ENCODE peak calls at places on chromosomes 12 and 14, in eight cellular contexts. One of them, this sample, is unnamed. For H3K4me1, the result is how much of the 10 kb centered on the place peaks cover.

GRCh38 chr14:95189400-95190162 is 32.3 kb upstream of the DICER1 start:
- DNase-seq in neuronal stem cell: no peak
- DNase-seq in hepatocyte: peak
- DNase-seq in lung: no peak
- DNase-seq in upper lobe of left lung: no peak
- DNase-seq in aorta: no peak
- DNase-seq in CD8-positive, alpha-beta T cell: no peak
- DNase-seq in right lobe of liver: no peak
- DNase-seq in this sample: no peak

GRCh38 chr14:102317564-102318248 is 1.8 kb upstream of the ZNF839 start:
- DNase-seq in upper lobe of left lung: no peak
- DNase-seq in hepatocyte: peak
- DNase-seq in neuronal stem cell: no peak
- DNase-seq in CD8-positive, alpha-beta T cell: no peak
- DNase-seq in right lobe of liver: no peak
- DNase-seq in lung: no peak
- DNase-seq in aorta: peak
- DNase-seq in this sample: no peak

GRCh38 chr12:113231275-113232231 is 10.3 kb downstream of the TPCN1 start:
- DNase-seq in CD8-positive, alpha-beta T cell: no peak
- DNase-seq in hepatocyte: peak
- DNase-seq in neuronal stem cell: no peak
- DNase-seq in lung: no peak
- DNase-seq in upper lobe of left lung: no peak
- DNase-seq in right lobe of liver: no peak
- DNase-seq in aorta: peak
- DNase-seq in this sample: no peak

GRCh38 chr12:55724226-55724939 is 4.2 kb downstream of the RDH5 start:
- DNase-seq in CD8-positive, alpha-beta T cell: peak
- DNase-seq in neuronal stem cell: no peak
- DNase-seq in upper lobe of left lung: no peak
- DNase-seq in hepatocyte: peak
- DNase-seq in aorta: peak
- DNase-seq in lung: peak
- DNase-seq in right lobe of liver: peak
- DNase-seq in this sample: peak

GRCh38 chr12:10497602-10498001 is 8.1 kb upstream of the EIF2S3B start:
- DNase-seq in CD8-positive, alpha-beta T cell: peak
- DNase-seq in right lobe of liver: no peak
- DNase-seq in aorta: no peak
- DNase-seq in upper lobe of left lung: no peak
- DNase-seq in neuronal stem cell: no peak
- DNase-seq in lung: no peak
- DNase-seq in hepatocyte: no peak
- DNase-seq in this sample: peak

GRCh38 chr14:98138666-98139065 is 1133.3 kb downstream of the BCL11B start:
- DNase-seq in hepatocyte: peak
- DNase-seq in CD8-positive, alpha-beta T cell: peak
- DNase-seq in neuronal stem cell: peak
- DNase-seq in upper lobe of left lung: no peak
- DNase-seq in lung: peak
- DNase-seq in right lobe of liver: no peak
- DNase-seq in aorta: no peak
- DNase-seq in this sample: peak

GRCh38 chr12:92524489-92524888 is 178.3 kb upstream of the PLEKHG7 start:
- DNase-seq in neuronal stem cell: no peak
- DNase-seq in right lobe of liver: no peak
- DNase-seq in CD8-positive, alpha-beta T cell: no peak
- DNase-seq in aorta: no peak
- DNase-seq in hepatocyte: no peak
- DNase-seq in upper lobe of left lung: no peak
- DNase-seq in lung: no peak
- DNase-seq in this sample: no peak

GRCh38 chr14:104263671-104264358 is 125.4 kb downstream of the KIF26A start:
- DNase-seq in aorta: peak
- DNase-seq in hepatocyte: no peak
- DNase-seq in neuronal stem cell: no peak
- DNase-seq in CD8-positive, alpha-beta T cell: no peak
- DNase-seq in lung: no peak
- DNase-seq in right lobe of liver: no peak
- DNase-seq in upper lobe of left lung: no peak
- DNase-seq in this sample: no peak

GRCh38 chr14:74531467-74531866 is 37.9 kb downstream of the ISCA2 start:
- DNase-seq in lung: peak
- DNase-seq in right lobe of liver: no peak
- DNase-seq in aorta: no peak
- DNase-seq in neuronal stem cell: no peak
- DNase-seq in CD8-positive, alpha-beta T cell: no peak
- DNase-seq in hepatocyte: peak
- DNase-seq in upper lobe of left lung: no peak
- DNase-seq in this sample: no peak

GRCh38 chr12:102120564-102120873 is 536 bp downstream of the PARPBP start:
- DNase-seq in upper lobe of left lung: no peak
- DNase-seq in neuronal stem cell: no peak
- DNase-seq in lung: no peak
- DNase-seq in right lobe of liver: no peak
- DNase-seq in CD8-positive, alpha-beta T cell: no peak
- DNase-seq in aorta: no peak
- DNase-seq in hepatocyte: no peak
- DNase-seq in this sample: no peak

GRCh38 chr14:102914474-102915291 is 7.8 kb upstream of the AMN start:
- DNase-seq in neuronal stem cell: no peak
- DNase-seq in CD8-positive, alpha-beta T cell: no peak
- DNase-seq in right lobe of liver: peak
- DNase-seq in upper lobe of left lung: peak
- DNase-seq in hepatocyte: no peak
- DNase-seq in lung: no peak
- DNase-seq in aorta: peak
- DNase-seq in this sample: no peak

GRCh38 chr14:81396108-81396507 is 4.0 kb downstream of the STON2 start:
- DNase-seq in hepatocyte: no peak
- DNase-seq in aorta: no peak
- DNase-seq in upper lobe of left lung: no peak
- DNase-seq in lung: no peak
- DNase-seq in neuronal stem cell: no peak
- DNase-seq in CD8-positive, alpha-beta T cell: no peak
- DNase-seq in right lobe of liver: no peak
- DNase-seq in this sample: no peak

GRCh38 chr12:85963322-85963721 is 89.2 kb downstream of the NTS start:
- DNase-seq in aorta: no peak
- DNase-seq in CD8-positive, alpha-beta T cell: no peak
- DNase-seq in neuronal stem cell: no peak
- DNase-seq in hepatocyte: no peak
- DNase-seq in lung: no peak
- DNase-seq in upper lobe of left lung: no peak
- DNase-seq in right lobe of liver: no peak
- DNase-seq in this sample: no peak

GRCh38 chr12:53320352-53321195 is 836 bp downstream of the AAAS start:
- DNase-seq in upper lobe of left lung: no peak
- DNase-seq in lung: no peak
- DNase-seq in hepatocyte: no peak
- DNase-seq in right lobe of liver: no peak
- DNase-seq in aorta: no peak
- DNase-seq in neuronal stem cell: no peak
- DNase-seq in CD8-positive, alpha-beta T cell: no peak
- DNase-seq in this sample: no peak

GRCh38 chr12:98744692-98745091 is 99.6 kb downstream of the APAF1 start:
- DNase-seq in lung: no peak
- DNase-seq in neuronal stem cell: no peak
- DNase-seq in right lobe of liver: no peak
- DNase-seq in hepatocyte: no peak
- DNase-seq in CD8-positive, alpha-beta T cell: no peak
- DNase-seq in upper lobe of left lung: no peak
- DNase-seq in aorta: no peak
- DNase-seq in this sample: no peak

GRCh38 chr12:10354502-10354901 is 35.3 kb downstream of the KLRK1 start:
- DNase-seq in right lobe of liver: no peak
- DNase-seq in CD8-positive, alpha-beta T cell: no peak
- DNase-seq in neuronal stem cell: no peak
- DNase-seq in hepatocyte: peak
- DNase-seq in aorta: no peak
- DNase-seq in upper lobe of left lung: no peak
- DNase-seq in lung: no peak
- DNase-seq in this sample: no peak

GRCh38 chr12:21438643-21439042 is 1.2 kb downstream of the PYROXD1 start:
- DNase-seq in upper lobe of left lung: no peak
- DNase-seq in lung: no peak
- DNase-seq in aorta: no peak
- DNase-seq in CD8-positive, alpha-beta T cell: no peak
- DNase-seq in neuronal stem cell: no peak
- DNase-seq in right lobe of liver: no peak
- DNase-seq in hepatocyte: no peak
- DNase-seq in this sample: no peak

GRCh38 chr14:100230361-100230760 is 8.6 kb upstream of the YY1 start:
- DNase-seq in lung: no peak
- DNase-seq in hepatocyte: no peak
- DNase-seq in CD8-positive, alpha-beta T cell: no peak
- DNase-seq in aorta: no peak
- DNase-seq in right lobe of liver: no peak
- DNase-seq in upper lobe of left lung: no peak
- DNase-seq in neuronal stem cell: no peak
- DNase-seq in this sample: no peak

GRCh38 chr14:74959596-74960180 is 4.3 kb upstream of the PGF start:
- DNase-seq in lung: no peak
- DNase-seq in upper lobe of left lung: no peak
- DNase-seq in aorta: no peak
- DNase-seq in CD8-positive, alpha-beta T cell: no peak
- DNase-seq in neuronal stem cell: no peak
- DNase-seq in right lobe of liver: no peak
- DNase-seq in hepatocyte: no peak
- DNase-seq in this sample: no peak

GRCh38 chr14:63757211-63757610 is 29.3 kb upstream of the SGPP1 start:
- DNase-seq in upper lobe of left lung: no peak
- DNase-seq in aorta: no peak
- DNase-seq in right lobe of liver: no peak
- DNase-seq in neuronal stem cell: no peak
- DNase-seq in hepatocyte: no peak
- DNase-seq in lung: no peak
- DNase-seq in CD8-positive, alpha-beta T cell: no peak
- DNase-seq in this sample: no peak

GRCh38 chr12:57093412-57094193 is 4.7 kb downstream of the NAB2 start:
- DNase-seq in hepatocyte: peak
- DNase-seq in neuronal stem cell: peak
- DNase-seq in upper lobe of left lung: peak
- DNase-seq in aorta: peak
- DNase-seq in lung: peak
- DNase-seq in CD8-positive, alpha-beta T cell: peak
- DNase-seq in right lobe of liver: peak
- DNase-seq in this sample: peak

GRCh38 chr12:108755481-108755880 is 24.2 kb upstream of the CORO1C start:
- DNase-seq in lung: no peak
- DNase-seq in aorta: no peak
- DNase-seq in right lobe of liver: no peak
- DNase-seq in neuronal stem cell: no peak
- DNase-seq in upper lobe of left lung: no peak
- DNase-seq in hepatocyte: no peak
- DNase-seq in CD8-positive, alpha-beta T cell: no peak
- DNase-seq in this sample: no peak

GRCh38 chr12:124437621-124438414 is 129.6 kb downstream of the NCOR2 start:
- DNase-seq in aorta: no peak
- DNase-seq in neuronal stem cell: no peak
- DNase-seq in lung: no peak
- DNase-seq in right lobe of liver: no peak
- DNase-seq in CD8-positive, alpha-beta T cell: no peak
- DNase-seq in hepatocyte: no peak
- DNase-seq in upper lobe of left lung: peak
- DNase-seq in this sample: no peak

GRCh38 chr14:100844082-100844408 is 18.1 kb downstream of the MEG3 start:
- DNase-seq in upper lobe of left lung: no peak
- DNase-seq in neuronal stem cell: no peak
- DNase-seq in aorta: peak
- DNase-seq in lung: no peak
- DNase-seq in right lobe of liver: no peak
- DNase-seq in hepatocyte: no peak
- DNase-seq in CD8-positive, alpha-beta T cell: no peak
- DNase-seq in this sample: no peak

GRCh38 chr12:76143343-76144252 is 59.1 kb upstream of the NAP1L1 start:
- DNase-seq in CD8-positive, alpha-beta T cell: no peak
- DNase-seq in lung: no peak
- DNase-seq in upper lobe of left lung: no peak
- DNase-seq in hepatocyte: no peak
- DNase-seq in aorta: no peak
- DNase-seq in neuronal stem cell: no peak
- DNase-seq in right lobe of liver: no peak
- DNase-seq in this sample: peak

DNA sequence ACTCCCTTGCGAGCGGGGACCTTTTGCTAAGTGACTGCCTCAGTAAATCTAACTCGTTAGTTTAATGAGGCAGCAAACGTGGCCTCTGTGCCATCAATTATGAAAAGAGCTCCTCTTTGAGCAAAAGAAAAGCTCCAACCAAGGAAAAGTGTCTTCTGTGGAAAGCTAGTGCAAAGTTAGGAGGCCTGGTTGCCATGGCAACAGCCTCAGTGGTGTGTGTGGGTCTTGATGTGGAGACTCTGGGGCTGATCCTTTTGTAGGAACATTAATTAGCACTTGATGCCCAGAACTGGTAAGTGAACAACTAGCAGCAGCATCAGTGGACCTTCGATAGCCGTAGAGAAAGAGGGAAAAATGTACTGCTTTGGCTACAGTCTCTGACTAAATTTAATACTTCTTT is 145.7 kb downstream of the CHST11 start:
- DNase-seq in right lobe of liver: no peak
- DNase-seq in lung: no peak
- DNase-seq in upper lobe of left lung: no peak
- DNase-seq in aorta: no peak
- DNase-seq in neuronal stem cell: no peak
- DNase-seq in hepatocyte: no peak
- DNase-seq in CD8-positive, alpha-beta T cell: no peak
- DNase-seq in this sample: no peak
- H3K4me1 ChIP-seq in right lobe of liver: under half
- H3K4me1 ChIP-seq in lung: under half
- H3K4me1 ChIP-seq in upper lobe of left lung: under half
- H3K4me1 ChIP-seq in aorta: under half
- H3K4me1 ChIP-seq in neuronal stem cell: under half
- H3K4me1 ChIP-seq in hepatocyte: under half
- H3K4me1 ChIP-seq in CD8-positive, alpha-beta T cell: under half
- H3K4me1 ChIP-seq in this sample: under half

GRCh38 chr12:51970904-51971646 is 19.6 kb downstream of the ACVR1B start:
- DNase-seq in CD8-positive, alpha-beta T cell: no peak
- DNase-seq in right lobe of liver: no peak
- DNase-seq in aorta: no peak
- DNase-seq in upper lobe of left lung: no peak
- DNase-seq in neuronal stem cell: no peak
- DNase-seq in hepatocyte: peak
- DNase-seq in lung: no peak
- DNase-seq in this sample: peak
- H3K4me1 ChIP-seq in CD8-positive, alpha-beta T cell: half or more
- H3K4me1 ChIP-seq in right lobe of liver: under half
- H3K4me1 ChIP-seq in aorta: under half
- H3K4me1 ChIP-seq in upper lobe of left lung: half or more
- H3K4me1 ChIP-seq in neuronal stem cell: under half
- H3K4me1 ChIP-seq in hepatocyte: under half
- H3K4me1 ChIP-seq in lung: under half
- H3K4me1 ChIP-seq in this sample: half or more

GRCh38 chr12:6556857-6557256 is 1.0 kb upstream of the IFFO1 start:
- DNase-seq in CD8-positive, alpha-beta T cell: no peak
- DNase-seq in aorta: no peak
- DNase-seq in upper lobe of left lung: no peak
- DNase-seq in hepatocyte: no peak
- DNase-seq in right lobe of liver: no peak
- DNase-seq in lung: no peak
- DNase-seq in neuronal stem cell: no peak
- DNase-seq in this sample: no peak
- H3K4me1 ChIP-seq in CD8-positive, alpha-beta T cell: under half
- H3K4me1 ChIP-seq in aorta: under half
- H3K4me1 ChIP-seq in upper lobe of left lung: under half
- H3K4me1 ChIP-seq in hepatocyte: under half
- H3K4me1 ChIP-seq in right lobe of liver: under half
- H3K4me1 ChIP-seq in lung: under half
- H3K4me1 ChIP-seq in neuronal stem cell: under half
- H3K4me1 ChIP-seq in this sample: under half

GRCh38 chr14:61337893-61338292 is 16.5 kb downstream of the PRKCH start:
- DNase-seq in CD8-positive, alpha-beta T cell: peak
- DNase-seq in neuronal stem cell: no peak
- DNase-seq in hepatocyte: no peak
- DNase-seq in upper lobe of left lung: no peak
- DNase-seq in aorta: no peak
- DNase-seq in right lobe of liver: no peak
- DNase-seq in lung: no peak
- DNase-seq in this sample: peak
- H3K4me1 ChIP-seq in CD8-positive, alpha-beta T cell: half or more
- H3K4me1 ChIP-seq in neuronal stem cell: under half
- H3K4me1 ChIP-seq in hepatocyte: under half
- H3K4me1 ChIP-seq in upper lobe of left lung: under half
- H3K4me1 ChIP-seq in aorta: under half
- H3K4me1 ChIP-seq in right lobe of liver: under half
- H3K4me1 ChIP-seq in lung: under half
- H3K4me1 ChIP-seq in this sample: half or more